ENCODE peak calls at places on chromosome 3, in seven cellular contexts. J, U, Q, S, I, V and W are unnamed samples.

GRCh38 chr3:9183811-9184463 is 65.5 kb downstream of the SRGAP3 start:
- DNase-seq in J (no peak), U (no peak), Q (no peak), S (no peak), I (no peak), V (no peak), W (no peak)

GRCh38 chr3:135556184-135556583 is 409.3 kb upstream of the PPP2R3A start:
- DNase-seq in J (no peak), U (no peak), Q (no peak), S (no peak), I (no peak), V (no peak), W (no peak)

GRCh38 chr3:188049890-188050530 is 103.9 kb upstream of the LPP start:
- DNase-seq in J (no peak), U (no peak), Q (no peak), S (no peak), I (no peak), V (peak), W (no peak)

GRCh38 chr3:32569540-32570425 is 875 bp downstream of the DYNC1LI1 start:
- DNase-seq in J (peak), U (no peak), Q (peak), S (peak), I (peak), V (peak), W (peak)

GRCh38 chr3:69014022-69014580 is 617 bp upstream of the EOGT start:
- DNase-seq in J (no peak), U (no peak), Q (no peak), S (no peak), I (no peak), V (no peak), W (no peak)

GRCh38 chr3:85164446-85164845 is 205.7 kb downstream of the CADM2 start:
- DNase-seq in J (peak), U (no peak), Q (no peak), S (no peak), I (no peak), V (no peak), W (no peak)

GRCh38 chr3:108125550-108126071 is 34.8 kb upstream of the CD47 start:
- DNase-seq in J (no peak), U (no peak), Q (no peak), S (peak), I (no peak), V (peak), W (peak)

GRCh38 chr3:123657578-123657977 is 72.7 kb upstream of the HACD2 start:
- DNase-seq in J (no peak), U (no peak), Q (no peak), S (no peak), I (peak), V (no peak), W (no peak)

GRCh38 chr3:148992027-148992634 is 791 bp downstream of the GYG1 start:
- DNase-seq in J (peak), U (no peak), Q (peak), S (peak), I (peak), V (peak), W (peak)

GRCh38 chr3:189273736-189274135 is 102.0 kb downstream of the TPRG1 start:
- DNase-seq in J (peak), U (no peak), Q (no peak), S (no peak), I (no peak), V (no peak), W (no peak)

GRCh38 chr3:16807441-16807840 is 77.3 kb upstream of the PLCL2 start:
- DNase-seq in J (no peak), U (no peak), Q (no peak), S (no peak), I (no peak), V (no peak), W (no peak)

GRCh38 chr3:57557088-57557537 is 1.0 kb downstream of the PDE12 start:
- DNase-seq in J (peak), U (no peak), Q (no peak), S (peak), I (peak), V (peak), W (peak)

GRCh38 chr3:57060089-57060829 is at the start of gene SPATA12:
- DNase-seq in J (peak), U (peak), Q (peak), S (peak), I (peak), V (no peak), W (no peak)

GRCh38 chr3:66795365-66795764 is 202.7 kb upstream of the KBTBD8 start:
- DNase-seq in J (no peak), U (peak), Q (no peak), S (no peak), I (no peak), V (no peak), W (no peak)

GRCh38 chr3:171162986-171163723 is 136.6 kb upstream of the SLC2A2 start:
- DNase-seq in J (no peak), U (no peak), Q (no peak), S (no peak), I (no peak), V (peak), W (peak)

GRCh38 chr3:45684327-45684892 is 4.8 kb upstream of the SACM1L start:
- DNase-seq in J (no peak), U (no peak), Q (no peak), S (no peak), I (no peak), V (no peak), W (no peak)

GRCh38 chr3:53320697-53321096 is 26.6 kb downstream of the DCP1A start:
- DNase-seq in J (no peak), U (no peak), Q (no peak), S (no peak), I (no peak), V (no peak), W (no peak)

GRCh38 chr3:140584549-140584948 is 93.3 kb upstream of the TRIM42 start:
- DNase-seq in J (no peak), U (no peak), Q (no peak), S (no peak), I (no peak), V (no peak), W (no peak)

GRCh38 chr3:46122046-46122445 is 86.1 kb downstream of the CCR1 start:
- DNase-seq in J (no peak), U (no peak), Q (no peak), S (no peak), I (no peak), V (no peak), W (no peak)

GRCh38 chr3:119324899-119325298 is 30.7 kb downstream of the ARHGAP31 start:
- DNase-seq in J (no peak), U (no peak), Q (no peak), S (no peak), I (no peak), V (no peak), W (no peak)

GRCh38 chr3:138314751-138315150 is 14.9 kb downstream of the NME9 start:
- DNase-seq in J (no peak), U (no peak), Q (no peak), S (no peak), I (no peak), V (no peak), W (no peak)

GRCh38 chr3:51581529-51581928 is 43.0 kb downstream of the RAD54L2 start:
- DNase-seq in J (peak), U (no peak), Q (no peak), S (no peak), I (no peak), V (no peak), W (no peak)

GRCh38 chr3:179811321-179812095 is 158.7 kb downstream of the USP13 start:
- DNase-seq in J (peak), U (peak), Q (peak), S (no peak), I (peak), V (peak), W (peak)

GRCh38 chr3:122576174-122576940 is 1.1 kb upstream of the PARP15 start:
- DNase-seq in J (no peak), U (no peak), Q (no peak), S (no peak), I (no peak), V (peak), W (peak)

GRCh38 chr3:159252274-159252673 is 450.4 kb downstream of the MFSD1 start:
- DNase-seq in J (no peak), U (peak), Q (no peak), S (no peak), I (no peak), V (no peak), W (no peak)

GRCh38 chr3:31244929-31245817 is 287.6 kb upstream of the STT3B start:
- DNase-seq in J (no peak), U (no peak), Q (no peak), S (no peak), I (no peak), V (no peak), W (peak)

GRCh38 chr3:9202546-9202945 is 46.9 kb downstream of the SRGAP3 start:
- DNase-seq in J (no peak), U (no peak), Q (no peak), S (no peak), I (no peak), V (no peak), W (no peak)

GRCh38 chr3:137075020-137075419 is 117.2 kb downstream of the IL20RB start:
- DNase-seq in J (no peak), U (no peak), Q (no peak), S (no peak), I (no peak), V (no peak), W (no peak)

GRCh38 chr3:148331111-148331818 is 366.4 kb upstream of the AGTR1 start:
- DNase-seq in J (no peak), U (no peak), Q (no peak), S (no peak), I (no peak), V (no peak), W (no peak)

GRCh38 chr3:143041901-143042300 is 40.5 kb downstream of the U2SURP start:
- DNase-seq in J (no peak), U (no peak), Q (no peak), S (no peak), I (no peak), V (no peak), W (no peak)

GRCh38 chr3:41808618-41809017 is 153.3 kb downstream of the ULK4 start:
- DNase-seq in J (no peak), U (no peak), Q (no peak), S (no peak), I (no peak), V (no peak), W (no peak)

GRCh38 chr3:12455740-12456139 is 28.5 kb upstream of the TSEN2 start:
- DNase-seq in J (no peak), U (no peak), Q (no peak), S (no peak), I (no peak), V (no peak), W (no peak)

GRCh38 chr3:122975163-122975923 is 52.2 kb downstream of the SEMA5B start:
- DNase-seq in J (peak), U (no peak), Q (no peak), S (no peak), I (no peak), V (peak), W (no peak)

GRCh38 chr3:69462826-69463100 is 76.9 kb upstream of the FRMD4B start:
- DNase-seq in J (no peak), U (no peak), Q (no peak), S (no peak), I (no peak), V (no peak), W (no peak)

GRCh38 chr3:85030052-85030451 is 71.3 kb downstream of the CADM2 start:
- DNase-seq in J (no peak), U (no peak), Q (no peak), S (no peak), I (no peak), V (no peak), W (no peak)

GRCh38 chr3:180633722-180634121 is 31.8 kb downstream of the TTC14 start:
- DNase-seq in J (no peak), U (no peak), Q (no peak), S (no peak), I (no peak), V (no peak), W (peak)

GRCh38 chr3:112640333-112640863 is 545 bp downstream of the CCDC80 start:
- DNase-seq in J (no peak), U (peak), Q (no peak), S (no peak), I (no peak), V (no peak), W (no peak)

GRCh38 chr3:15602146-15602536 is 596 bp downstream of the BTD start:
- DNase-seq in J (no peak), U (no peak), Q (no peak), S (no peak), I (no peak), V (no peak), W (no peak)

GRCh38 chr3:188491276-188491687 is 337.3 kb downstream of the LPP start:
- DNase-seq in J (no peak), U (peak), Q (no peak), S (no peak), I (no peak), V (no peak), W (no peak)

GRCh38 chr3:171982829-171983228 is 56.5 kb upstream of the FNDC3B start:
- DNase-seq in J (no peak), U (no peak), Q (no peak), S (no peak), I (no peak), V (no peak), W (no peak)

GRCh38 chr3:128748527-128748926 is 22.5 kb downstream of the RAB7A start:
- DNase-seq in J (no peak), U (no peak), Q (no peak), S (no peak), I (no peak), V (no peak), W (no peak)

GRCh38 chr3:128746881-128747280 is 20.9 kb downstream of the RAB7A start:
- DNase-seq in J (no peak), U (no peak), Q (no peak), S (no peak), I (no peak), V (no peak), W (no peak)

GRCh38 chr3:128749035-128749434 is 23.1 kb downstream of the RAB7A start:
- DNase-seq in J (no peak), U (no peak), Q (no peak), S (no peak), I (no peak), V (no peak), W (no peak)

GRCh38 chr3:128742821-128743594 is 17.0 kb downstream of the RAB7A start:
- DNase-seq in J (no peak), U (no peak), Q (no peak), S (no peak), I (no peak), V (no peak), W (no peak)

GRCh38 chr3:128745742-128746141 is 19.8 kb downstream of the RAB7A start:
- DNase-seq in J (no peak), U (no peak), Q (no peak), S (no peak), I (no peak), V (no peak), W (no peak)
- TF ChIP-seq CTCF in J (no peak), U (no peak), Q (no peak), S (no peak), I (no peak), V (peak), W (no peak)

DNA sequence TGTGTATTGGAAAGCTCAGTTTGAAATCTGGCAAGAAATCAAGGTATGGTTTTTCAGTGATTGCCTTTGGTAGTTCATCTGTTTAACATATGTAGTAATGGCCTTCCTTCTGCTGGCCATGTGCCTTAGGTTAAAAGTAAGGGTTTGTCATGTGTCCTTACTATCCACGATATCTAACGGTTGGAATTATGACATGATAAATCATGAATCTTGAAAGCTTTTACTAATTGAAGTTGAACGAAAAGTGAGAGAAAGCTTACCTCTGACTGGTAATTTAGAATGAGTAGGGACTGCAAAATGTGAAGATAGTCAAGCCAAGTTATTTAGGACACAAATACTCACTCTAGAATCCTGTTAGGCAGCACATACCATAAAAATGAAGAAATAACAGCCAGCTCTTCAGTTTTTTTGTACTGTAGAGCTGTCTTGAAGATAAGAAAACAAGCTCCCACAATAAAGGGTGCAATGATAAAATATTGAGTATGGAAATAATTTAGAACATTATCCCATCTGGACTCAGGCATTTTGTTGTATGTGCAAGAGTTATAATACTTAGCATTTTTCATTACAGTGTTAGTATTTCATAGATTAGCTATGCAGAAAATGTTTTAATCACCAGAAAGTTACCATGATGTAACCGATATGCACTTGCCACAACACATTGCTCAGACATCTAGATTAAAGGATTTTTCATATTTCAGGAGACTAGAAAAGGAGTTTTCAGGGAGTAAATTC is 303.4 kb downstream of the ZNF385D start:
- DNase-seq in J (no peak), U (peak), Q (no peak), S (no peak), I (no peak), V (no peak), W (no peak)
- TF ChIP-seq CTCF in J (no peak), U (no peak), Q (no peak), S (no peak), I (no peak), V (no peak), W (no peak)

GRCh38 chr3:115853083-115853482 is 229.8 kb downstream of the GAP43 start:
- DNase-seq in J (no peak), U (no peak), Q (no peak), S (no peak), I (no peak), V (no peak), W (no peak)
- TF ChIP-seq CTCF in J (no peak), U (no peak), Q (no peak), S (no peak), I (no peak), V (no peak), W (no peak)

GRCh38 chr3:127177226-127177625 is 15.7 kb upstream of the PRR23E start:
- DNase-seq in J (no peak), U (no peak), Q (no peak), S (no peak), I (peak), V (peak), W (no peak)
- TF ChIP-seq CTCF in J (no peak), U (peak), Q (peak), S (no peak), I (no peak), V (peak), W (no peak)

DNA sequence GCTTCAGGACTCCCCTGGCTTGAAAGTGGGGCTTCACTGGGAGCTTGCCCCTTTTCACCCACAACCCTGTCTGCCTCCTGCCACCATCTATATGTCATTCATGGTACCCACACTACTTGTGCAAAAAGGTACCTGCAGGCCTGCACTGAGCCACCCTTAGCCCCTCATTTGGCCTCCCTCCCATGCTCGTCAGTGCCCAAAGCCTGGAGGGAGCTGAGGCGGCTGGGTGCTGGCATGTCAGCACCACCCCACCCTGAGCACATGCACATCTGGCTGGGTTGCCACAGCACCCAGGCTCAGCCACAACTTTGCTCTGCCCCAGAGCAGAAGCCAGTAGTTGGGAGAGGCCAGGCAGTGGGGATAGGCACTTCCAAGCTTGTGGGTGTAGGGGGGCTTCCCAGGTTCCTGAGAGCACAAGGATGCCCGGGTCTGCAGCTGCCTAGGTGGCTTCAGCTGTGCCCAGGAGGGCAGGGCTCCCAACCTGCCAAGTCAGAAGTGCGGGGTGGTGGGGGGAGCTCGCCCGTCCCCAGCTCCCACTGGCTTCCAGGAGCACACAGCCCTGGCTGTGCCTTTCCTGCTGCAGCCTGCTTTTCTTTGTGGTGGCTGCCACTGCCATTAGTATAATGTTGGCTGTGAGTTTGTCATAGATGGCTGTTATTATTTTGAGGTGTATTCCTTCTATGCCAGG is 1054.6 kb upstream of the EPHA6 start:
- DNase-seq in J (no peak), U (no peak), Q (no peak), S (peak), I (no peak), V (no peak), W (no peak)
- TF ChIP-seq CTCF in J (no peak), U (no peak), Q (no peak), S (no peak), I (no peak), V (no peak), W (no peak)

GRCh38 chr3:96776818-96777217 is 37.6 kb upstream of the EPHA6 start:
- DNase-seq in J (no peak), U (no peak), Q (no peak), S (no peak), I (no peak), V (no peak), W (no peak)

DNA sequence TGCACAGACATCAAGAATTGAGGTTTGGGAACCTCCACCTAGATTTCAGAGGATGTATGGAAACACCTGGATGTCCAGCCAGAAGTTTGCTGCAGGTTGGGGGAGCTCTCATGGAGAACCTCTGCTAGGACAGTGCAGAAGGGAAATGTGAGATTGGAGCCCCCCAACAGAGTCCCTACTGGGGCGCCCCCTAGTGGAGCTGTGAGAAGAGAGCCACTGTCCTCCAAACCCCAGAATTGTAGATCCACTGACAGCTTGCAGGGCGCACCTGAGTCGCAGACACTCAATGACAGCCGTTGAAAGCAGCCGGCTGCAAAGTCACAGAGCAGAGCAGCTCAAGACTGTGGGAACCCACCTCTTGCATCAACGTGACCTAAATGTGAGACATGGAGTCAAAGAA is 34.6 kb upstream of the EPHA6 start:
- DNase-seq in J (no peak), U (no peak), Q (no peak), S (no peak), I (no peak), V (no peak), W (no peak)
- TF ChIP-seq CTCF in J (no peak), U (no peak), Q (no peak), S (no peak), I (no peak), V (peak), W (no peak)